ENCODE peak calls at places on chromosomes 13 and 19, in four cellular contexts. One of them, this sample, is unnamed.

GRCh38 chr19:33406521-33407139 is 33.1 kb downstream of the CEBPG start:
- DNase-seq in upper lobe of left lung: peak; percentile 64
- DNase-seq in sigmoid colon: peak; percentile 83
- DNase-seq in GM23338: peak; percentile 83
- DNase-seq in this sample: no peak

GRCh38 chr13:111980146-111980929 is 86.6 kb upstream of the SOX1 start:
- DNase-seq in sigmoid colon: no peak
- DNase-seq in upper lobe of left lung: no peak
- DNase-seq in GM23338: no peak
- DNase-seq in this sample: no peak

GRCh38 chr19:8638078-8638619 is 7.7 kb downstream of the NFILZ start:
- DNase-seq in GM23338: no peak
- DNase-seq in upper lobe of left lung: no peak
- DNase-seq in sigmoid colon: peak; percentile 68
- DNase-seq in this sample: no peak

GRCh38 chr13:114161644-114162532 is 17.2 kb upstream of the CFAP97D2 start:
- DNase-seq in upper lobe of left lung: no peak
- DNase-seq in sigmoid colon: no peak
- DNase-seq in GM23338: no peak
- DNase-seq in this sample: peak; percentile 77

GRCh38 chr13:73945371-73945770 is 188.8 kb downstream of the KLF12 start:
- DNase-seq in upper lobe of left lung: no peak
- DNase-seq in GM23338: no peak
- DNase-seq in sigmoid colon: no peak
- DNase-seq in this sample: no peak

GRCh38 chr19:15022752-15023151 is 26.5 kb upstream of the CASP14 start:
- DNase-seq in GM23338: peak; percentile 60
- DNase-seq in sigmoid colon: no peak
- DNase-seq in upper lobe of left lung: peak; percentile 66
- DNase-seq in this sample: no peak

GRCh38 chr19:55958356-55958755 is 10.7 kb downstream of the NLRP8 start:
- DNase-seq in GM23338: no peak
- DNase-seq in sigmoid colon: no peak
- DNase-seq in upper lobe of left lung: no peak
- DNase-seq in this sample: no peak

GRCh38 chr13:50250403-50250802 is 235.2 kb downstream of the KCNRG start:
- DNase-seq in GM23338: no peak
- DNase-seq in sigmoid colon: no peak
- DNase-seq in upper lobe of left lung: no peak
- DNase-seq in this sample: no peak

GRCh38 chr13:43877788-43878187 is 1.8 kb downstream of the CCDC122 start:
- DNase-seq in GM23338: no peak
- DNase-seq in upper lobe of left lung: no peak
- DNase-seq in sigmoid colon: no peak
- DNase-seq in this sample: no peak

GRCh38 chr13:51590966-51591627 is 6.8 kb downstream of the WDFY2 start:
- DNase-seq in GM23338: peak; percentile 33
- DNase-seq in sigmoid colon: no peak
- DNase-seq in upper lobe of left lung: no peak
- DNase-seq in this sample: no peak

GRCh38 chr19:32372726-32373613 is 27.6 kb downstream of the ZNF507 start:
- DNase-seq in GM23338: peak; percentile 21
- DNase-seq in upper lobe of left lung: no peak
- DNase-seq in sigmoid colon: no peak
- DNase-seq in this sample: no peak

GRCh38 chr19:32368781-32369180 is 23.4 kb downstream of the ZNF507 start:
- DNase-seq in sigmoid colon: no peak
- DNase-seq in GM23338: no peak
- DNase-seq in upper lobe of left lung: no peak
- DNase-seq in this sample: no peak

GRCh38 chr19:32367948-32368536 is 22.6 kb downstream of the ZNF507 start:
- DNase-seq in GM23338: no peak
- DNase-seq in sigmoid colon: no peak
- DNase-seq in upper lobe of left lung: no peak
- DNase-seq in this sample: no peak

DNA sequence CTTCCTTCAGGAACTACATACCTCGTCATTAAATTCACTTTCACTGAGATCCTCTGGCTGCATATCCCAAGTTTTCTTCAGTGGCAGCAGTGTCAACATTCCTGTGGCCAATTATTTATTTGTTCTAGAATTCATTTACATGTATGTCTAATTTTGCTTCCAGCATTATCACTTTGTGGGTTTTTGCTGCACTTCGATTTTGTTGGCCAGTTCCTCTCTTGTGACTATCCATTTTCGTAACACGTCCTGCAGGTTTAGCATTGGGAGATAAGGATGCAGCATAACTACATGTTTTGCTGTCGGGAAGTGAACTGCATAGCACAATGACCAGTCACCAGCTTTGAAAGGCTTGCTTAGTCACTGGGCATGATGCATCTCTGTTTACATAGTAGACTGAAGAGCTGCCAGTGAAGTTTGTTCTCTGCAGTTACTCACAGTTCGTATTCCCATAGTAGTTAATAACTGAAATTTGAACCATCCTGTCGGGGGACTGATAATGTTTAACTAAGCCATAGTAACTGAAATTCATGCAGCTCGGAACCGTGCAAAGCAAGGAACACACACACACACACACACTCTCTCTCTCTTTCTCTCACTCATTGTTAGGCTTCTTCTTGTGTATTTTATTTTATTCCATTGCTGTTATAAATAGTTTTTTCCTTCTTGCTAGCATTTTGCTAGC is 28.3 kb downstream of the ZNF507 start:
- DNase-seq in GM23338: no peak
- DNase-seq in sigmoid colon: no peak
- DNase-seq in upper lobe of left lung: no peak
- DNase-seq in this sample: no peak
- TF ChIP-seq POLR2AphosphoS5 in GM23338: no peak
- TF ChIP-seq POLR2AphosphoS5 in sigmoid colon: peak; percentile 23
- TF ChIP-seq POLR2AphosphoS5 in upper lobe of left lung: peak; percentile 86
- TF ChIP-seq POLR2AphosphoS5 in this sample: no peak

GRCh38 chr19:2700660-2701360 is 1.7 kb downstream of the GNG7 start:
- DNase-seq in GM23338: peak; percentile 53
- DNase-seq in upper lobe of left lung: no peak
- DNase-seq in sigmoid colon: no peak
- DNase-seq in this sample: no peak

GRCh38 chr19:2703077-2703437 is 563 bp upstream of the GNG7 start:
- DNase-seq in GM23338: no peak
- DNase-seq in upper lobe of left lung: no peak
- DNase-seq in sigmoid colon: no peak
- DNase-seq in this sample: no peak

GRCh38 chr19:2703691-2704216 is 1.3 kb upstream of the GNG7 start:
- DNase-seq in GM23338: no peak
- DNase-seq in sigmoid colon: no peak
- DNase-seq in upper lobe of left lung: no peak
- DNase-seq in this sample: no peak

GRCh38 chr19:2701361-2702169 is 929 bp downstream of the GNG7 start:
- DNase-seq in GM23338: no peak
- DNase-seq in upper lobe of left lung: no peak
- DNase-seq in sigmoid colon: no peak
- DNase-seq in this sample: no peak

DNA sequence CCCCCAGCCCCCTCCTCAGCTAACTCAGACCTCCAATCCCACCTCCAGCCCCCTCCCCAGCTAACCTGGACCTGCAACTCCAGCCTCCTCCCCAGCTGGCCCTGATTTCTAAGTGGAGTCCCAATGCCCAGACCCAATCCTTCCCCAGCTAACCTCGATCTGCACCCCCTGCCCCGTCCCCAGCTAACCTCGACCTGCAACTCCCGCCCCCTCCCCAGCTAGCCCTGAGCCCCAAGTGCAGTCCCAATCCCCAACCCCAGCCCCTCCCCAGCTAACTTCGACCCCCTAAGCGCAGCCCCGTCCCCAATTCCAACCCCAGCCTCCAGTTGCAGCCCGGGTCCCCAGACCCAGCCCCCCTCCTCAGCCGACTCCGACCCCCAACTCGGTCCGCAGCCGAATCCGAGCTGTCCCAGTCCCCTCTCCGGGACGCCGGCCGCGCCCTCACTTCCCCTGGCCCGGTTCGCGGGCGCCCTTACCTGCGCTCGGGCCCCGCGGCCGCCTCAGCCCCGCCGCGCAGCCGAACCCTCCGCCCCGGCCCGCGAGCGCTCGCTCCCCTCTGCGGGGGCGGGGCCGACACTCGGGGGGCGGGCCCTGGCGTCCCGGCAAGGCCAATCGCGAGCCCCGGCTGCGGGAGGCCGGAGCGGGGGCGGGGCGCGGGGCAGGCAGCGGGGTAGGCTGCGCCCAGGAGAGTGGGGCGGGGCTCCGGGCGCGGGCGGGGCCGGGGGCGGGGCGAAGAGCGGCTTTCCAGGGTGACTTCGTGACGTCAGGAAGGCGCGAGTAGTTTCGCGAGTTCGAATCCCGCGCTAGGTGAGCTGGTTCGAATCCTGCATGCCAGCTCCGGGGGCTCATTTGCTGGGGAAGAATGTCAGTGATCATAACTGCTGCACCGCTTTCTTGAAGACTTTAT is at the start of gene GNG7:
- DNase-seq in upper lobe of left lung: peak; percentile 99
- DNase-seq in GM23338: peak; percentile 96
- DNase-seq in sigmoid colon: peak; percentile 96
- DNase-seq in this sample: no peak
- H3K4me3 ChIP-seq in upper lobe of left lung: peak within 1 kb of the TSS; percentile 48
- H3K4me3 ChIP-seq in GM23338: peak within 1 kb of the TSS; percentile 77
- H3K4me3 ChIP-seq in sigmoid colon: peak within 1 kb of the TSS; percentile 49
- H3K4me3 ChIP-seq in this sample: peak within 1 kb of the TSS; percentile 70

GRCh38 chr19:13843104-13843921 is 33.6 kb upstream of the NANOS3 start:
- DNase-seq in upper lobe of left lung: peak; percentile 86
- DNase-seq in sigmoid colon: peak; percentile 86
- DNase-seq in GM23338: peak; percentile 76
- DNase-seq in this sample: no peak

GRCh38 chr19:13844130-13844631 is 32.8 kb upstream of the NANOS3 start:
- DNase-seq in sigmoid colon: no peak
- DNase-seq in upper lobe of left lung: no peak
- DNase-seq in GM23338: no peak
- DNase-seq in this sample: no peak

GRCh38 chr19:13841339-13842293 is 35.3 kb upstream of the NANOS3 start:
- DNase-seq in sigmoid colon: peak; percentile 86
- DNase-seq in GM23338: no peak
- DNase-seq in upper lobe of left lung: peak; percentile 91
- DNase-seq in this sample: peak; percentile 92

GRCh38 chr19:13840751-13841338 is 36.1 kb upstream of the NANOS3 start:
- DNase-seq in sigmoid colon: no peak
- DNase-seq in GM23338: no peak
- DNase-seq in upper lobe of left lung: no peak
- DNase-seq in this sample: no peak

GRCh38 chr19:13842294-13843103 is 34.4 kb upstream of the NANOS3 start:
- DNase-seq in GM23338: no peak
- DNase-seq in upper lobe of left lung: peak; percentile 97
- DNase-seq in sigmoid colon: peak; percentile 97
- DNase-seq in this sample: no peak
- H3K4me1 ChIP-seq in GM23338: peaks cover 37% of the 10 kb centered on the region
- H3K4me1 ChIP-seq in upper lobe of left lung: peaks cover 69% of the 10 kb centered on the region
- H3K4me1 ChIP-seq in sigmoid colon: peaks cover 74% of the 10 kb centered on the region
- H3K4me1 ChIP-seq in this sample: peaks cover 83% of the 10 kb centered on the region

GRCh38 chr13:29563941-29564340 is 31.5 kb downstream of the SLC7A1 start:
- DNase-seq in sigmoid colon: no peak
- DNase-seq in upper lobe of left lung: no peak
- DNase-seq in GM23338: no peak
- DNase-seq in this sample: no peak
- TF ChIP-seq POLR2AphosphoS5 in sigmoid colon: no peak
- TF ChIP-seq POLR2AphosphoS5 in upper lobe of left lung: no peak
- TF ChIP-seq POLR2AphosphoS5 in GM23338: no peak
- TF ChIP-seq POLR2AphosphoS5 in this sample: no peak

GRCh38 chr19:48795055-48795854 is 15.6 kb downstream of the BCAT2 start:
- DNase-seq in GM23338: peak; percentile 98
- DNase-seq in sigmoid colon: peak; percentile 97
- DNase-seq in upper lobe of left lung: peak; percentile 93
- DNase-seq in this sample: no peak

GRCh38 chr19:48797103-48797502 is 13.7 kb downstream of the BCAT2 start:
- DNase-seq in GM23338: no peak
- DNase-seq in upper lobe of left lung: no peak
- DNase-seq in sigmoid colon: no peak
- DNase-seq in this sample: no peak

GRCh38 chr19:48796468-48797083 is 14.3 kb downstream of the BCAT2 start:
- DNase-seq in sigmoid colon: no peak
- DNase-seq in upper lobe of left lung: peak; percentile 76
- DNase-seq in GM23338: no peak
- DNase-seq in this sample: no peak

GRCh38 chr19:48794291-48794690 is 16.5 kb downstream of the BCAT2 start:
- DNase-seq in GM23338: no peak
- DNase-seq in sigmoid colon: no peak
- DNase-seq in upper lobe of left lung: no peak
- DNase-seq in this sample: no peak

GRCh38 chr19:48795855-48796142 is 15.0 kb downstream of the BCAT2 start:
- DNase-seq in upper lobe of left lung: no peak
- DNase-seq in sigmoid colon: peak; percentile 88
- DNase-seq in GM23338: no peak
- DNase-seq in this sample: no peak
- H3K4me3 ChIP-seq in upper lobe of left lung: no peak overlapping the region
- H3K4me3 ChIP-seq in sigmoid colon: no peak overlapping the region
- H3K4me3 ChIP-seq in GM23338: no peak overlapping the region
- H3K4me3 ChIP-seq in this sample: no peak overlapping the region

GRCh38 chr13:99018418-99019180 is 40.7 kb upstream of the DOCK9 start:
- DNase-seq in sigmoid colon: no peak
- DNase-seq in GM23338: no peak
- DNase-seq in upper lobe of left lung: no peak
- DNase-seq in this sample: no peak

GRCh38 chr13:99028890-99029289 is 51.0 kb upstream of the DOCK9 start:
- DNase-seq in upper lobe of left lung: no peak
- DNase-seq in sigmoid colon: no peak
- DNase-seq in GM23338: peak; percentile 78
- DNase-seq in this sample: no peak

GRCh38 chr13:99027661-99028425 is 50.0 kb upstream of the DOCK9 start:
- DNase-seq in upper lobe of left lung: no peak
- DNase-seq in sigmoid colon: no peak
- DNase-seq in GM23338: no peak
- DNase-seq in this sample: peak; percentile 27

GRCh38 chr13:99027260-99027659 is 49.4 kb upstream of the DOCK9 start:
- DNase-seq in sigmoid colon: no peak
- DNase-seq in upper lobe of left lung: no peak
- DNase-seq in GM23338: no peak
- DNase-seq in this sample: no peak

DNA sequence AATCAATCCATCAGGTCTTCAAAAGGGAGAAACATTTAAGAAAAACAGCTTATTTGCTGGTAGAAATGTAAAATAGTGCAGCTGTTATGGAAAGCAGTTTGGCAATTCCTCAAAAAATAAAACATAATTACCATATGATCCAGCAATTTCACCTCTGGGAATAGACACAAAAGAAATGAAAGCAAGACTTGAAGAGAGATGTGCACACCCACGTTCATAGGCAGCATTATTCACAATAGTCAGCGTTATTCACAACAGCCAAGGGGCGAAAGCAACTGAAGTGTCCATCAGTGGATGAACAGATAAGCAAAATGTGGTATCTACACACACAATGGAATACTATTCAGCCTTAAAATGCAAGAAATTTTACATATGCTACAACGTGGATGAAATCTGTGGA is 45.1 kb upstream of the DOCK9 start:
- DNase-seq in GM23338: no peak
- DNase-seq in upper lobe of left lung: no peak
- DNase-seq in sigmoid colon: no peak
- DNase-seq in this sample: no peak
- H3K4me1 ChIP-seq in GM23338: peaks cover 5% of the 10 kb centered on the region
- H3K4me1 ChIP-seq in upper lobe of left lung: no peaks in the 10 kb centered on the region
- H3K4me1 ChIP-seq in sigmoid colon: peaks cover 10% of the 10 kb centered on the region
- H3K4me1 ChIP-seq in this sample: no peaks in the 10 kb centered on the region

GRCh38 chr19:41708481-41708880 is at the start of gene CEACAM5:
- DNase-seq in sigmoid colon: no peak
- DNase-seq in upper lobe of left lung: no peak
- DNase-seq in GM23338: no peak
- DNase-seq in this sample: peak; percentile 55
- TF ChIP-seq POLR2AphosphoS5 in sigmoid colon: no peak
- TF ChIP-seq POLR2AphosphoS5 in upper lobe of left lung: no peak
- TF ChIP-seq POLR2AphosphoS5 in GM23338: no peak
- TF ChIP-seq POLR2AphosphoS5 in this sample: no peak

This sample was measured in vagina.